ENCODE peak calls at places on chromosomes 4 and X, in ten cellular contexts. One of them, this sample, is unnamed.
A peak's percentile ranks its signal among the peaks of the same experiment; 100 is the strongest.

GRCh38 chr4:3372264-3372932 is 69.4 kb upstream of the HGFAC start:
- DNase-seq in mesothelial cell of epicardium: no peak
- DNase-seq in keratinocyte: no peak
- DNase-seq in bronchial epithelial cell: no peak
- DNase-seq in sigmoid colon: peak; percentile 66
- DNase-seq in nephron progenitor cell: no peak
- DNase-seq in ovary: no peak
- DNase-seq in body of pancreas: no peak
- DNase-seq in astrocyte of the spinal cord: no peak
- DNase-seq in testis: no peak
- DNase-seq in this sample: no peak

GRCh38 chrX:136147320-136147901 is at the start of gene FHL1:
- DNase-seq in mesothelial cell of epicardium: peak; percentile 40
- DNase-seq in keratinocyte: no peak
- DNase-seq in bronchial epithelial cell: no peak
- DNase-seq in sigmoid colon: peak; percentile 90
- DNase-seq in nephron progenitor cell: peak; percentile 72
- DNase-seq in ovary: peak; percentile 79
- DNase-seq in body of pancreas: peak; percentile 22
- DNase-seq in astrocyte of the spinal cord: no peak
- DNase-seq in testis: peak; percentile 66
- DNase-seq in this sample: no peak

GRCh38 chr4:40323866-40324265 is 11.3 kb upstream of the CHRNA9 start:
- DNase-seq in mesothelial cell of epicardium: no peak
- DNase-seq in keratinocyte: no peak
- DNase-seq in bronchial epithelial cell: peak; percentile 36
- DNase-seq in sigmoid colon: no peak
- DNase-seq in nephron progenitor cell: no peak
- DNase-seq in ovary: no peak
- DNase-seq in body of pancreas: no peak
- DNase-seq in astrocyte of the spinal cord: no peak
- DNase-seq in testis: no peak
- DNase-seq in this sample: no peak

GRCh38 chr4:55312491-55313101 is 33.4 kb upstream of the SRD5A3 start:
- DNase-seq in mesothelial cell of epicardium: no peak
- DNase-seq in keratinocyte: no peak
- DNase-seq in bronchial epithelial cell: peak; percentile 59
- DNase-seq in sigmoid colon: peak; percentile 77
- DNase-seq in nephron progenitor cell: peak; percentile 5
- DNase-seq in ovary: peak; percentile 20
- DNase-seq in body of pancreas: peak; percentile 41
- DNase-seq in astrocyte of the spinal cord: peak; percentile 45
- DNase-seq in testis: peak; percentile 43
- DNase-seq in this sample: peak; percentile 39

GRCh38 chr4:184653650-184654049 is 4.1 kb downstream of the PRIMPOL start:
- DNase-seq in mesothelial cell of epicardium: no peak
- DNase-seq in keratinocyte: no peak
- DNase-seq in bronchial epithelial cell: no peak
- DNase-seq in sigmoid colon: no peak
- DNase-seq in nephron progenitor cell: no peak
- DNase-seq in ovary: no peak
- DNase-seq in body of pancreas: no peak
- DNase-seq in astrocyte of the spinal cord: peak; percentile 81
- DNase-seq in testis: no peak
- DNase-seq in this sample: no peak

GRCh38 chr4:17766826-17767458 is 14.5 kb downstream of the FAM184B start:
- DNase-seq in mesothelial cell of epicardium: no peak
- DNase-seq in keratinocyte: no peak
- DNase-seq in bronchial epithelial cell: no peak
- DNase-seq in sigmoid colon: no peak
- DNase-seq in nephron progenitor cell: no peak
- DNase-seq in ovary: no peak
- DNase-seq in body of pancreas: no peak
- DNase-seq in astrocyte of the spinal cord: no peak
- DNase-seq in testis: no peak
- DNase-seq in this sample: no peak

GRCh38 chr4:74157116-74157742 is 689 bp upstream of the MTHFD2L start:
- DNase-seq in mesothelial cell of epicardium: no peak
- DNase-seq in keratinocyte: no peak
- DNase-seq in bronchial epithelial cell: peak; percentile 34
- DNase-seq in sigmoid colon: no peak
- DNase-seq in nephron progenitor cell: no peak
- DNase-seq in ovary: peak; percentile 19
- DNase-seq in body of pancreas: no peak
- DNase-seq in astrocyte of the spinal cord: peak; percentile 51
- DNase-seq in testis: no peak
- DNase-seq in this sample: no peak

GRCh38 chrX:50812995-50813842 is 775 bp downstream of the SHROOM4 start:
- DNase-seq in mesothelial cell of epicardium: peak; percentile 45
- DNase-seq in keratinocyte: no peak
- DNase-seq in bronchial epithelial cell: no peak
- DNase-seq in sigmoid colon: peak; percentile 69
- DNase-seq in nephron progenitor cell: peak; percentile 60
- DNase-seq in ovary: peak; percentile 20
- DNase-seq in body of pancreas: peak; percentile 39
- DNase-seq in astrocyte of the spinal cord: peak; percentile 36
- DNase-seq in testis: peak; percentile 34
- DNase-seq in this sample: peak; percentile 38

GRCh38 chrX:56812515-56813105 is 83.6 kb downstream of the NBDY start:
- DNase-seq in mesothelial cell of epicardium: no peak
- DNase-seq in keratinocyte: no peak
- DNase-seq in bronchial epithelial cell: no peak
- DNase-seq in sigmoid colon: no peak
- DNase-seq in nephron progenitor cell: no peak
- DNase-seq in ovary: no peak
- DNase-seq in body of pancreas: no peak
- DNase-seq in astrocyte of the spinal cord: no peak
- DNase-seq in testis: no peak
- DNase-seq in this sample: no peak

GRCh38 chr4:2079006-2079405 is 19.9 kb downstream of the NAT8L start:
- DNase-seq in mesothelial cell of epicardium: no peak
- DNase-seq in keratinocyte: no peak
- DNase-seq in bronchial epithelial cell: no peak
- DNase-seq in sigmoid colon: peak; percentile 39
- DNase-seq in nephron progenitor cell: no peak
- DNase-seq in ovary: peak; percentile 6
- DNase-seq in body of pancreas: no peak
- DNase-seq in astrocyte of the spinal cord: no peak
- DNase-seq in testis: peak; percentile 2
- DNase-seq in this sample: no peak

GRCh38 chr4:184376136-184376838 is 98.1 kb downstream of the IRF2 start:
- DNase-seq in mesothelial cell of epicardium: no peak
- DNase-seq in keratinocyte: no peak
- DNase-seq in bronchial epithelial cell: peak; percentile 14
- DNase-seq in sigmoid colon: no peak
- DNase-seq in nephron progenitor cell: no peak
- DNase-seq in ovary: no peak
- DNase-seq in body of pancreas: no peak
- DNase-seq in astrocyte of the spinal cord: no peak
- DNase-seq in testis: no peak
- DNase-seq in this sample: no peak

GRCh38 chr4:140296871-140297570 is 76.4 kb upstream of the SCOC start:
- DNase-seq in mesothelial cell of epicardium: no peak
- DNase-seq in keratinocyte: no peak
- DNase-seq in bronchial epithelial cell: peak; percentile 68
- DNase-seq in sigmoid colon: no peak
- DNase-seq in nephron progenitor cell: peak; percentile 10
- DNase-seq in ovary: peak; percentile 33
- DNase-seq in body of pancreas: no peak
- DNase-seq in astrocyte of the spinal cord: no peak
- DNase-seq in testis: peak; percentile 47
- DNase-seq in this sample: peak; percentile 22

GRCh38 chr4:111960241-111960667 is 185.0 kb upstream of the FAM241A start:
- DNase-seq in mesothelial cell of epicardium: no peak
- DNase-seq in keratinocyte: no peak
- DNase-seq in bronchial epithelial cell: peak; percentile 31
- DNase-seq in sigmoid colon: no peak
- DNase-seq in nephron progenitor cell: no peak
- DNase-seq in ovary: no peak
- DNase-seq in body of pancreas: no peak
- DNase-seq in astrocyte of the spinal cord: peak; percentile 19
- DNase-seq in testis: no peak
- DNase-seq in this sample: peak; percentile 4

GRCh38 chr4:113026556-113026955 is 22.9 kb upstream of the ANK2 start:
- DNase-seq in mesothelial cell of epicardium: no peak
- DNase-seq in keratinocyte: no peak
- DNase-seq in bronchial epithelial cell: peak; percentile 18
- DNase-seq in sigmoid colon: no peak
- DNase-seq in nephron progenitor cell: no peak
- DNase-seq in ovary: no peak
- DNase-seq in body of pancreas: no peak
- DNase-seq in astrocyte of the spinal cord: peak; percentile 22
- DNase-seq in testis: no peak
- DNase-seq in this sample: no peak

GRCh38 chrX:51814066-51814465 is 70.8 kb downstream of the GSPT2 start:
- DNase-seq in mesothelial cell of epicardium: no peak
- DNase-seq in keratinocyte: no peak
- DNase-seq in bronchial epithelial cell: no peak
- DNase-seq in sigmoid colon: no peak
- DNase-seq in nephron progenitor cell: no peak
- DNase-seq in ovary: no peak
- DNase-seq in body of pancreas: no peak
- DNase-seq in astrocyte of the spinal cord: no peak
- DNase-seq in testis: no peak
- DNase-seq in this sample: no peak

GRCh38 chr4:8085491-8086479 is 72.8 kb downstream of the ABLIM2 start:
- DNase-seq in mesothelial cell of epicardium: no peak
- DNase-seq in keratinocyte: no peak
- DNase-seq in bronchial epithelial cell: no peak
- DNase-seq in sigmoid colon: no peak
- DNase-seq in nephron progenitor cell: no peak
- DNase-seq in ovary: no peak
- DNase-seq in body of pancreas: no peak
- DNase-seq in astrocyte of the spinal cord: no peak
- DNase-seq in testis: no peak
- DNase-seq in this sample: no peak
- TF ChIP-seq CTCF in mesothelial cell of epicardium: no peak
- TF ChIP-seq CTCF in keratinocyte: no peak
- TF ChIP-seq CTCF in bronchial epithelial cell: no peak
- TF ChIP-seq CTCF in sigmoid colon: no peak
- TF ChIP-seq CTCF in nephron progenitor cell: no peak
- TF ChIP-seq CTCF in ovary: no peak
- TF ChIP-seq CTCF in body of pancreas: no peak
- TF ChIP-seq CTCF in astrocyte of the spinal cord: no peak
- TF ChIP-seq CTCF in testis: no peak
- TF ChIP-seq CTCF in this sample: no peak

DNA sequence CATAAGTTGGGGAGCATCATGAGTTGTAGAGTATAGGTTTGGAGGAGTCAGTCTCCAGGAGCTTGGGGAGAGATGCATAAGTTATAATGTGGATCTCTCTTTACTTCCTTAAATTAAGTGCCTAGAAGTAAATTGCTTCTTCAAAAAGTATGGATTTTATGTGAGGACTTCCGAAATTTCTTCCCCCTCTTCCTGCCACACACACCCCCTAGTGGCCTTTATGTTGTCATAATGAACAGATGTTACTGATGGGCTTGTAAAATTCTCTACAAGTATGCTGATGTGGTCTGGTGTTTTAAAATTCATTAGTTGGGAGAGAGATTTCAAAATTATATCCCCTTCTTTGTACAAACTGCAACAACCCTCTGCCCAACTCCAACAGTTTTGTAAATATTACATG is 2.3 kb upstream of the METTL14 start:
- DNase-seq in mesothelial cell of epicardium: no peak
- DNase-seq in keratinocyte: no peak
- DNase-seq in bronchial epithelial cell: peak; percentile 33
- DNase-seq in sigmoid colon: no peak
- DNase-seq in nephron progenitor cell: no peak
- DNase-seq in ovary: no peak
- DNase-seq in body of pancreas: no peak
- DNase-seq in astrocyte of the spinal cord: peak; percentile 14
- DNase-seq in testis: no peak
- DNase-seq in this sample: peak; percentile 13
- TF ChIP-seq CTCF in mesothelial cell of epicardium: peak; percentile 31
- TF ChIP-seq CTCF in keratinocyte: peak; percentile 42
- TF ChIP-seq CTCF in bronchial epithelial cell: peak; percentile 26
- TF ChIP-seq CTCF in sigmoid colon: no peak
- TF ChIP-seq CTCF in nephron progenitor cell: peak; percentile 21
- TF ChIP-seq CTCF in ovary: no peak
- TF ChIP-seq CTCF in body of pancreas: peak; percentile 13
- TF ChIP-seq CTCF in astrocyte of the spinal cord: peak; percentile 54
- TF ChIP-seq CTCF in testis: no peak
- TF ChIP-seq CTCF in this sample: peak; percentile 35

DNA sequence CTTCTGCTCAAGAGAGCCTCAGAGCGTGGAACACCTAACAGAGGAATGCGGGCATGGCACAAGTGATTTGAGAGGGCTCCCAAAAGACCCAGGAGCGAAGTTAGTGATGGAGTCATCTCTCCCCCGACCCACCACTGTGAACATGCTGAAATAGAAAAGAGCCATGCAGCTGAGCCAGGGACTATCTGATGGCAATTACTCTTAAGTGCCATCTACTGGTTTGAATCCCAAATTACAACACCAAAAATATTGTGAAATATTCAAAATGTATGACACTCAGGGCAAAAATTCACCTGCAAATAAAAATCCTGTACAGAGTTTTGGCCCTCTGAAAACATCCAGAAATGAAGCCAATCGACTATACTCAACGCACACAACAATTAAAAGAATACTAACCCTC is 2038.9 kb upstream of the ADGRL3 start:
- DNase-seq in mesothelial cell of epicardium: no peak
- DNase-seq in keratinocyte: no peak
- DNase-seq in bronchial epithelial cell: no peak
- DNase-seq in sigmoid colon: no peak
- DNase-seq in nephron progenitor cell: no peak
- DNase-seq in ovary: no peak
- DNase-seq in body of pancreas: no peak
- DNase-seq in astrocyte of the spinal cord: no peak
- DNase-seq in testis: no peak
- DNase-seq in this sample: no peak
- TF ChIP-seq CTCF in mesothelial cell of epicardium: no peak
- TF ChIP-seq CTCF in keratinocyte: no peak
- TF ChIP-seq CTCF in bronchial epithelial cell: no peak
- TF ChIP-seq CTCF in sigmoid colon: no peak
- TF ChIP-seq CTCF in nephron progenitor cell: no peak
- TF ChIP-seq CTCF in ovary: no peak
- TF ChIP-seq CTCF in body of pancreas: no peak
- TF ChIP-seq CTCF in astrocyte of the spinal cord: no peak
- TF ChIP-seq CTCF in testis: no peak
- TF ChIP-seq CTCF in this sample: no peak

DNA sequence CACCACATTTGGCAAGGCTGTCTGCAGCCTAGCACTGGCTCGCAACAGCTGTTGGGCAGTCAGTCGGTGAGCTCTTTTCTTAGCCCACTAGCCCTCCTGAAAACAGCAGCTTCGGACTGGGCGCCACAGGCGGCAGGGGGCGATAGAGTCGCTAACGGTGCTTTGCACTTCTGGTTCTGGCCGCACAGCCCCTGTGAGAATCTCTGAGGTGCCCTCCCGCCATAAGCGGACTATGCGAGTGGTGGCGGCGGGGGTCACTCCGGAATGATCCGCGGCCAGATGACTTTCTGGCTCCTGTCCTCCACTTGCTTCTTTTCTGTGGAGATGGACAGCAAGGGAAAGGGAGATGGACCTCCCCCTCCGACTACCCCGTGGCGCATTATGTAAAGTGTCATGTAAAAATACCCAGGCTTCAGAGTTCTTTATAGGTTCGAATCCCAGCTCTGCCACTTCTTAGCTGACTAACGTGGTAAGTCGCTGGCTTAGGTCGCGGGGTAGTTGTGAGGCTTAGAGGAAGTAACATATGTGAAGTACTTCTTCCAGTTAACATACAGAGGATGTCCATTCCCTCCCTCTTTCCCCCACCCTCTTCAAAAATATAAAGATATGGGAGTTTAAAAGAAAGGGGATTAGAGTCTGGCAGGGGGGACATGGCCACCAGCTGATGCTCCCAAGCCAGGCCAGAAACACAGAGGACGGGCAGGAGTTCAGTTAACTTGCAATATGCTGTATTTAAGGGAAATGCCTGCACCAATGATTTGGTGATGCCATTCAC is 11.0 kb downstream of the ARHGAP36 start:
- DNase-seq in mesothelial cell of epicardium: peak; percentile 61
- DNase-seq in keratinocyte: no peak
- DNase-seq in bronchial epithelial cell: no peak
- DNase-seq in sigmoid colon: no peak
- DNase-seq in nephron progenitor cell: peak; percentile 89
- DNase-seq in ovary: no peak
- DNase-seq in body of pancreas: peak; percentile 50
- DNase-seq in astrocyte of the spinal cord: no peak
- DNase-seq in testis: peak; percentile 32
- DNase-seq in this sample: no peak
- TF ChIP-seq CTCF in mesothelial cell of epicardium: peak; percentile 46
- TF ChIP-seq CTCF in keratinocyte: peak; percentile 14
- TF ChIP-seq CTCF in bronchial epithelial cell: peak; percentile 26
- TF ChIP-seq CTCF in sigmoid colon: no peak
- TF ChIP-seq CTCF in nephron progenitor cell: peak; percentile 72
- TF ChIP-seq CTCF in ovary: no peak
- TF ChIP-seq CTCF in body of pancreas: peak; percentile 22
- TF ChIP-seq CTCF in astrocyte of the spinal cord: peak; percentile 50
- TF ChIP-seq CTCF in testis: no peak
- TF ChIP-seq CTCF in this sample: no peak

This sample was measured in Calu3.